ENCODE peak calls at places on chromosomes 16 and 17, in four cellular contexts. D is body of pancreas, P is tibial artery, W is transverse colon. Q is an unnamed sample.
A peak's percentile ranks its signal among the peaks of the same experiment; 100 is the strongest.

GRCh38 chr17:28745777-28746473 is 2.1 kb downstream of the TRAF4 start:
- DNase-seq in D (peak; percentile 63), P (no peak), W (peak; percentile 61), Q (no peak)

GRCh38 chr17:82309656-82310570 is 7.5 kb downstream of the CD7 start:
- DNase-seq in P (no peak), D (no peak), W (peak; percentile 67), Q (no peak)

GRCh38 chr17:78416791-78417530 is 38.5 kb downstream of the PGS1 start:
- DNase-seq in W (peak; percentile 42), P (peak; percentile 67), D (no peak), Q (no peak)

GRCh38 chr17:33435716-33436301 is 142.7 kb upstream of the ASIC2 start:
- DNase-seq in W (no peak), P (no peak), D (no peak), Q (no peak)

GRCh38 chr17:50943575-50943933 is 77.4 kb upstream of the TOB1 start:
- DNase-seq in D (peak; percentile 28), P (no peak), W (peak; percentile 19), Q (no peak)

GRCh38 chr17:80292557-80292956 is 31.9 kb downstream of the RNF213 start:
- DNase-seq in W (no peak), D (no peak), P (no peak), Q (no peak)

GRCh38 chr17:41540921-41541625 is 13.0 kb upstream of the KRT19 start:
- DNase-seq in P (no peak), W (no peak), D (no peak), Q (no peak)

GRCh38 chr17:42669705-42670198 is 7.0 kb downstream of the PLEKHH3 start:
- DNase-seq in P (no peak), D (no peak), W (no peak), Q (no peak)

GRCh38 chr17:44122825-44123355 is 551 bp downstream of the HDAC5 start:
- DNase-seq in D (peak; percentile 33), P (no peak), W (peak; percentile 25), Q (no peak)

GRCh38 chr16:67284699-67285646 is 5.6 kb downstream of the PLEKHG4 start:
- DNase-seq in P (no peak), W (peak; percentile 49), D (peak; percentile 65), Q (no peak)

DNA sequence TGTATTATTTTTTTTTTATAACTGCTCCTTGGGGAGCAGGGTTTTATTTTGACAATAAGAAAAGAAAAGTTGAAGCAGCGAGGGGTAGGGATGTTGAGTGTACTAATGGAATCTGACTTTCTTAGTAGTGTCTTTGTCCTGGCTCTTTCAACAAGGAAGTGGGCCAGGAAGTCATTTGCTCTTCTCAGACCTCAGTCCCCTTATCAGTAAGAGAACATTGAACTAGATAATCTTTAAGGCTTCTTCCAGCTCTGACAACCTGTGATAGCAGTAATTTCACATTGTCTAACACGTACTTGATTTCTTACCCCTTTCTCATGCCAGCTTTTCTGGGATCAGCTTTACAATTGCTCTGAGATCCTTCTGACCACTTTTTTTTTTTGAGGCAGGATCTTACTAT is 8.3 kb downstream of the LIG3 start:
- DNase-seq in P (no peak), W (no peak), D (no peak), Q (no peak)
- H3K27ac ChIP-seq in P (no peak overlapping the region), W (no peak overlapping the region), D (no peak overlapping the region), Q (no peak overlapping the region)

GRCh38 chr16:14399397-14400284 is 230.4 kb downstream of the PARN start:
- DNase-seq in P (peak; percentile 80), D (no peak), W (no peak), Q (no peak)
- H3K27ac ChIP-seq in P (peak overlapping the region; percentile 46), D (no peak overlapping the region), W (peak overlapping the region; percentile 53), Q (peak overlapping the region; percentile 87)

GRCh38 chr17:7651097-7651958 is 602 bp downstream of the ATP1B2 start:
- DNase-seq in W (no peak), P (no peak), D (no peak), Q (no peak)
- H3K27ac ChIP-seq in W (peak overlapping the region; percentile 50), P (no peak overlapping the region), D (no peak overlapping the region), Q (no peak overlapping the region)

DNA sequence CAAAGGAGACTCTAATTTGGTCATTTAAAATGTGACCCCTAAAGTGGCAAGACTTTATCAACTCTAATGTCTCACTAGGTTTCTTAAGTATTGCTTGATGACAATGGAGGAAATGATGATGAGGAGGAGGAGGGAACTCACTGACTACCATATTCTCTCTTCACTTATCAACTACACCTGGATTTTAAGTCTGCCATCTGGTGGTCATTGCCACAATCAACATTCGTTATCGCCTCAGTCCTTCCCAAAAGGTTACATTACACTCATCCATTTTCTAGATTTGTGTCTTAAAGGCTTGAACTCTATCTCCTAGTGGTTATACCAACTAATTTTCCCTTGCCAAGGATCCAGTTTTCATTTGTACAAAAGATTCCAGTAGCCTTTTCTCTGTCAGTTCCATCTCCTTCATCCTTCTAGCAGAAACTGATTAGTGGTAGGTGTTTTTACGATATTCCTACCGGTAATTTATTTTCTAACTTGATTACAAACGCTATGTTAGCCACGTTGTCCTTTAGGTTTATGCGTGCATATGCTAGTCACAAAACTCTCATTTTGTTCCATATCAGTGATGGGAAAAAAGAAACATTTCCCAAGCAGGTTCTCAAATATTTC is 114.6 kb upstream of the NOG start:
- DNase-seq in P (no peak), D (no peak), W (no peak), Q (no peak)
- H3K27ac ChIP-seq in P (no peak overlapping the region), D (no peak overlapping the region), W (no peak overlapping the region), Q (no peak overlapping the region)